ENCODE peak calls at places on chromosomes 7 and 10, in five cellular contexts. B is PC-9, N is IMR-90, F is cardiac muscle cell, J is dorsolateral prefrontal cortex. P is an unnamed sample.

GRCh38 chr10:111598433-111599059 is 521.7 kb downstream of the ADRA2A start:
- DNase-seq in B (peak), N (peak), F (peak), J (no peak), P (no peak)

GRCh38 chr10:132554053-132554990 is 16.7 kb downstream of the INPP5A start:
- DNase-seq in B (no peak), N (no peak), F (no peak), J (no peak), P (no peak)

GRCh38 chr10:48493083-48493871 is 111.6 kb downstream of the ARHGAP22 start:
- DNase-seq in B (no peak), N (no peak), F (no peak), J (peak), P (no peak)

GRCh38 chr7:47402941-47403340 is 179.0 kb downstream of the TNS3 start:
- DNase-seq in B (no peak), N (no peak), F (no peak), J (no peak), P (no peak)

GRCh38 chr10:36141786-36142560 is 499.9 kb upstream of the FZD8 start:
- DNase-seq in B (no peak), N (no peak), F (no peak), J (no peak), P (no peak)

GRCh38 chr10:133439517-133440461 is 14.0 kb upstream of the SCART1 start:
- DNase-seq in B (no peak), N (no peak), F (no peak), J (no peak), P (no peak)

GRCh38 chr10:60343254-60343653 is 46.4 kb downstream of the ANK3 start:
- DNase-seq in B (no peak), N (peak), F (no peak), J (no peak), P (no peak)

GRCh38 chr10:35574924-35575352 is 30.2 kb upstream of the GJD4 start:
- DNase-seq in B (no peak), N (peak), F (no peak), J (no peak), P (no peak)

GRCh38 chr7:66627151-66627681 is 1.5 kb upstream of the KCTD7 start:
- DNase-seq in B (no peak), N (peak), F (no peak), J (no peak), P (no peak)

GRCh38 chr10:93352638-93353383 is 129.3 kb downstream of the MYOF start:
- DNase-seq in B (no peak), N (peak), F (peak), J (no peak), P (no peak)

DNA sequence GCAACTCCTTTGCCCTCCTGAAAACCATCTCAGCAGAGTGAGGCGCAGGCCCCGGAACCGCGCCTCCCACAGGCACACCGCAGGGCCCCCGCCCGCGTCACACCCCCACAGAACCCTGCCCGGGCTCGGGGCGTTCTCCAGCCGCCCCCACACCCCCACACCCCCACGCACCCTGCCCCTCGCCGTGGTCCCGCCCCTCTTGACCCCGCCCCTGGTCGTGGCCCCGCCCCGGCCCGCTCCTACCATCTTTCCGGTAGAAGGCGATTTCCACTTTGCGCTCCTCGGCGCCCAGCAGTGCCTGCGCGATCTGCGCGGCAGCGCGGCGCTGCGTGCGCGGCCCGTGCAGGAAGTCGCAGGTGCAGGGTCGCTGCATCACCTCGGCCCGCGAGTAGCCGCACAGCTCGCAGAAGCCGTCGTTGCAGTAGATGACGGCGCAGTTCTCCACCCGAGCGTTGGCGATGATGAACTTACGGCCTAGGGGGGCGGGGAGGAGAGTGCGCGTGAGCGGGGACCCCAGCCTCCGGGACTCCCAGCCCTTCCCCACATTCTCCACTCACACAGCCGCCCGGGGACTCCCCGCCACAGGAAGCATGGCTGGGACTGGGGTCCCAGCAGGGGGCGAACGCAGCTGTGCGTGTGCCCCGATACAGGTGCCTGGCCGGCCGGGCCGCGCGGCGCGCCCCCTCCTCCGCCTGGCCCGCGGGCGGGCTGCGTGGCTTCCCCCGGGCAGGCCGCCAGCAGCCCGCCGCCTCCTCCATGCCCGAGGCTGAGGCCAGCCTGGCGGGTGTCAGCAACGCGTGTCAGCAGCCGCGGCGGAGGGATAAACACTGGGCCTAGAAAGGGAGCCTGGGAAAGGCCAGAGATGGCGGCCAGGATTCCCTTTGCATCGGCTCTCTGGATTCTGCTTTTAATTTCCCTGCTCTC is 3.4 kb downstream of the KCNH2 start:
- DNase-seq in B (peak), N (peak), F (peak), J (no peak), P (no peak)
- H3K27ac ChIP-seq in B (no peak), N (no peak), F (peak), J (peak), P (no peak)

DNA sequence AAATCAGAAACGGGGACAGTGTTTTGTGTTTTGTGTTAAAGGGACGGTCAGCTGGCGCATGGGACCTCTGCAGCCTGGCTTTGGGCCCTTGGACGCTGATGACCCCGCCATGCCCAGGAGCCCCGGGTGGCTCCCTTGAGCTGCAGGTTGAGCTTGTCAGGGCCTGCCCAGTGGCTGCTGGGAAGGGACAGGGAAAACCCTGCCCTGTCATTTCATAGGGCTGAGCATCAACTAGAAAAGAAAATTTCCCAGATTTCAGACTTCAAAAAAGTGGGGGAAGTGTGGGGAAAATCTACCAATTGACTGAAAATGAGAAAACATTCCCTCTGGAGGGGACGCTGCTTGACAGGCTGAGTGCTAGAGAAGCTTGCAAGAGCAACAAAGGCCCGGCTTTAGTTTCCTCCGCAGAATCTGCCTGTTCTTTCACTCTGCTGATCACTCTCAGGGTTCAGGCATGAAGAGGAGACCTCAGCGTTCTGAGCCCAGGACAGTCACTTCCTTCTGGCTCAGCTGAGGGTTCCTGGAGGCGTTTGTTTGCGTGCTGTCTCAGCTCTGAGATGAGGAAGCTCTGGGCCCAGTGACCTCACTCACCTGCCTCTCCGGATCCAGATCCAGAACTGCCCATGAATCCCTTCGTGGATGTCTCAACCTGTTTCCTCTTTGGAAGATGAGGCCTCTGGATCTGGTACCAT is 18.6 kb upstream of the DNAJB6 start:
- DNase-seq in B (no peak), N (peak), F (no peak), J (no peak), P (peak)
- H3K27ac ChIP-seq in B (no peak), N (peak), F (no peak), J (peak), P (peak)

GRCh38 chr10:119501690-119502089 is 40.8 kb downstream of the RGS10 start:
- DNase-seq in B (no peak), N (no peak), F (no peak), J (no peak), P (no peak)
- H3K27ac ChIP-seq in B (no peak), N (no peak), F (no peak), J (no peak), P (no peak)

GRCh38 chr7:157734926-157735640 is 398.3 kb downstream of the DNAJB6 start:
- DNase-seq in B (no peak), N (no peak), F (no peak), J (no peak), P (no peak)

GRCh38 chr7:157726764-157727163 is 390.0 kb downstream of the DNAJB6 start:
- DNase-seq in B (no peak), N (no peak), F (no peak), J (no peak), P (no peak)

GRCh38 chr7:157727964-157728615 is 391.3 kb downstream of the DNAJB6 start:
- DNase-seq in B (no peak), N (no peak), F (no peak), J (no peak), P (no peak)

GRCh38 chr7:157729566-157729965 is 392.8 kb downstream of the DNAJB6 start:
- DNase-seq in B (no peak), N (no peak), F (no peak), J (no peak), P (no peak)

GRCh38 chr7:157730614-157731013 is 393.8 kb downstream of the DNAJB6 start:
- DNase-seq in B (no peak), N (no peak), F (no peak), J (no peak), P (no peak)
- H3K27ac ChIP-seq in B (no peak), N (no peak), F (no peak), J (no peak), P (no peak)

GRCh38 chr7:30391806-30392205 is 86.8 kb downstream of the NOD1 start:
- DNase-seq in B (peak), N (no peak), F (no peak), J (no peak), P (no peak)

GRCh38 chr7:30389793-30390192 is 88.8 kb downstream of the NOD1 start:
- DNase-seq in B (no peak), N (no peak), F (no peak), J (no peak), P (no peak)

GRCh38 chr7:30395676-30396075 is 82.9 kb downstream of the NOD1 start:
- DNase-seq in B (no peak), N (no peak), F (no peak), J (no peak), P (no peak)

GRCh38 chr7:30396379-30396778 is 82.2 kb downstream of the NOD1 start:
- DNase-seq in B (no peak), N (no peak), F (no peak), J (no peak), P (no peak)

DNA sequence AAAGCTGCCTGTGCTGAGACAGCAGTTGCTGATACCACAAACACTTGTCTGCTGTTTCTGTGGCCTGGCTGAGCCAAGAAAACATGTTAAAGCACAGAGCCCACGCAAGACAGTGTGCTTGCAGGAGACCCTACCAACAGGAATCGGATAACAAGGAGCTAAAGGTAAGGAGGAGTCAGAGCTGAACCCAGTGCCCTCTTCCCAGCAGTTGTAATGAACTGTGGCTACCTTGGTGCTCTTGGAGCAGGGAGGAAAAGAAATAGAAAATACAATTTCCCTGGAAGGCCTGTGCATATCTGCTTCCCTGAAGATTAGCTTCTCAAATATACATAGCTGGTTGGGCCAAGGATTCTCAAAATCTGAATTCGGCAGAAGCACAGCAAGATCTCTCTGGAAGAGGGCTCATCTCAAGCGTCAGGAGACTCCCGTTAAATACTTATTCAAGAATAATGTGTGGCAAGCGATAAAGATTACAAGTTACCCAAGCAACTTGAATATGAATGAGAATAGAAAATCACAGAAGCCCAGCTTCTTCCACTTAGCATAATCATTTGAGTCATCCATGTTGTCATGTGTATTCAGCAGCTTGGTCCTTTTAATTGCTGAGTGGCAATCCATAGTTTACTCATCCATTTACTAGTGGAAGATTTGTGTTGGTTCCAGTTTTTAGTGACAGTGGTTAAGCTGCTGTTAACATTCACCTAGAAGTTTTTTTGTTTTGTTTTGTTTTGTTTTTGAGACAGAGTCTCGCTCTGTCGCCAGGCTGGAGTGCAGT is 87.5 kb downstream of the NOD1 start:
- DNase-seq in B (no peak), N (no peak), F (no peak), J (no peak), P (no peak)
- H3K27ac ChIP-seq in B (no peak), N (no peak), F (peak), J (peak), P (no peak)

P was measured in epithelial cell of prostate.